ENCODE peak calls at places on chromosomes 4 and X, in ten cellular contexts. One of them, this sample, is unnamed.

GRCh38 chr4:7890635-7891393 is 48.8 kb downstream of the AFAP1 start:
- DNase-seq in AG08396: no peak
- DNase-seq in M059J: peak; percentile 95
- DNase-seq in T-helper 22 cell: no peak
- DNase-seq in islet precursor cell: no peak
- DNase-seq in ELR: peak; percentile 93
- DNase-seq in fibroblast of lung: peak; percentile 80
- DNase-seq in smooth muscle cell of the brain vasculature: no peak
- DNase-seq in retina: no peak
- DNase-seq in neuronal stem cell: no peak
- DNase-seq in this sample: peak; percentile 85

GRCh38 chr4:168796362-168797106 is 213.5 kb downstream of the CBR4 start:
- DNase-seq in AG08396: peak; percentile 42
- DNase-seq in M059J: peak; percentile 91
- DNase-seq in T-helper 22 cell: no peak
- DNase-seq in islet precursor cell: no peak
- DNase-seq in ELR: peak; percentile 89
- DNase-seq in fibroblast of lung: peak; percentile 82
- DNase-seq in smooth muscle cell of the brain vasculature: peak; percentile 50
- DNase-seq in retina: no peak
- DNase-seq in neuronal stem cell: no peak
- DNase-seq in this sample: peak; percentile 90

GRCh38 chrX:100677616-100678181 is 33.7 kb downstream of the SRPX2 start:
- DNase-seq in AG08396: no peak
- DNase-seq in M059J: no peak
- DNase-seq in T-helper 22 cell: no peak
- DNase-seq in islet precursor cell: no peak
- DNase-seq in ELR: no peak
- DNase-seq in fibroblast of lung: peak; percentile 20
- DNase-seq in smooth muscle cell of the brain vasculature: no peak
- DNase-seq in retina: no peak
- DNase-seq in neuronal stem cell: no peak
- DNase-seq in this sample: peak; percentile 63

GRCh38 chr4:89715611-89716010 is 121.3 kb downstream of the SNCA start:
- DNase-seq in AG08396: no peak
- DNase-seq in M059J: no peak
- DNase-seq in T-helper 22 cell: no peak
- DNase-seq in islet precursor cell: no peak
- DNase-seq in ELR: no peak
- DNase-seq in fibroblast of lung: no peak
- DNase-seq in smooth muscle cell of the brain vasculature: no peak
- DNase-seq in retina: no peak
- DNase-seq in neuronal stem cell: no peak
- DNase-seq in this sample: no peak

GRCh38 chr4:26692014-26692726 is 108.3 kb downstream of the TBC1D19 start:
- DNase-seq in AG08396: peak; percentile 3
- DNase-seq in M059J: peak; percentile 93
- DNase-seq in T-helper 22 cell: no peak
- DNase-seq in islet precursor cell: peak; percentile 86
- DNase-seq in ELR: peak; percentile 64
- DNase-seq in fibroblast of lung: no peak
- DNase-seq in smooth muscle cell of the brain vasculature: no peak
- DNase-seq in retina: no peak
- DNase-seq in neuronal stem cell: no peak
- DNase-seq in this sample: peak; percentile 22

GRCh38 chrX:119690921-119691716 is 1.8 kb downstream of the SEPTIN6 start:
- DNase-seq in AG08396: no peak
- DNase-seq in M059J: no peak
- DNase-seq in T-helper 22 cell: peak; percentile 46
- DNase-seq in islet precursor cell: peak; percentile 67
- DNase-seq in ELR: peak; percentile 67
- DNase-seq in fibroblast of lung: peak; percentile 42
- DNase-seq in smooth muscle cell of the brain vasculature: no peak
- DNase-seq in retina: peak; percentile 19
- DNase-seq in neuronal stem cell: no peak
- DNase-seq in this sample: no peak

GRCh38 chr4:68693325-68694075 is 23.0 kb upstream of the UGT2B15 start:
- DNase-seq in AG08396: no peak
- DNase-seq in M059J: no peak
- DNase-seq in T-helper 22 cell: no peak
- DNase-seq in islet precursor cell: no peak
- DNase-seq in ELR: no peak
- DNase-seq in fibroblast of lung: no peak
- DNase-seq in smooth muscle cell of the brain vasculature: no peak
- DNase-seq in retina: no peak
- DNase-seq in neuronal stem cell: no peak
- DNase-seq in this sample: no peak

GRCh38 chr4:180557348-180557747 is 1685.9 kb upstream of the TENM3 start:
- DNase-seq in AG08396: no peak
- DNase-seq in M059J: no peak
- DNase-seq in T-helper 22 cell: no peak
- DNase-seq in islet precursor cell: no peak
- DNase-seq in ELR: no peak
- DNase-seq in fibroblast of lung: no peak
- DNase-seq in smooth muscle cell of the brain vasculature: no peak
- DNase-seq in retina: no peak
- DNase-seq in neuronal stem cell: no peak
- DNase-seq in this sample: no peak

GRCh38 chrX:1925053-1925481 is 310.2 kb downstream of the ASMT start:
- DNase-seq in AG08396: no peak
- DNase-seq in M059J: no peak
- DNase-seq in T-helper 22 cell: no peak
- DNase-seq in islet precursor cell: peak; percentile 77
- DNase-seq in ELR: no peak
- DNase-seq in fibroblast of lung: no peak
- DNase-seq in smooth muscle cell of the brain vasculature: no peak
- DNase-seq in retina: peak; percentile 67
- DNase-seq in neuronal stem cell: peak; percentile 68
- DNase-seq in this sample: peak; percentile 35

GRCh38 chr4:185721949-185722316 is 90.1 kb downstream of the SORBS2 start:
- DNase-seq in AG08396: no peak
- DNase-seq in M059J: no peak
- DNase-seq in T-helper 22 cell: no peak
- DNase-seq in islet precursor cell: no peak
- DNase-seq in ELR: no peak
- DNase-seq in fibroblast of lung: peak; percentile 78
- DNase-seq in smooth muscle cell of the brain vasculature: no peak
- DNase-seq in retina: no peak
- DNase-seq in neuronal stem cell: no peak
- DNase-seq in this sample: no peak

GRCh38 chrX:16240231-16240905 is 73.1 kb downstream of the MAGEB17 start:
- DNase-seq in AG08396: no peak
- DNase-seq in M059J: no peak
- DNase-seq in T-helper 22 cell: no peak
- DNase-seq in islet precursor cell: no peak
- DNase-seq in ELR: no peak
- DNase-seq in fibroblast of lung: no peak
- DNase-seq in smooth muscle cell of the brain vasculature: no peak
- DNase-seq in retina: no peak
- DNase-seq in neuronal stem cell: no peak
- DNase-seq in this sample: peak; percentile 16

This sample was measured in astrocyte of the hippocampus.